ENCODE peak calls at places on chromosomes 1 and 21, in six cellular contexts. Z is body of pancreas, F is uterus, E is spleen, K is IMR-90, L is ovary. S is an unnamed sample.

GRCh38 chr1:243849089-243850012 is 692 bp downstream of the AKT3 start:
- DNase-seq in F (peak), Z (peak), K (peak), E (peak), L (peak), S (peak)

GRCh38 chr1:76891931-76892330 is 24.7 kb downstream of the ST6GALNAC5 start:
- DNase-seq in L (no peak), Z (no peak), K (peak), F (no peak), E (no peak), S (no peak)

GRCh38 chr1:184480711-184481110 is 93.9 kb downstream of the C1orf21 start:
- DNase-seq in Z (no peak), L (no peak), F (no peak), K (no peak), E (no peak), S (no peak)

GRCh38 chr1:86477721-86478120 is 9.0 kb downstream of the CLCA1 start:
- DNase-seq in L (no peak), K (no peak), E (no peak), Z (no peak), F (no peak), S (no peak)

GRCh38 chr21:45980271-45980670 is 1.3 kb upstream of the COL6A1 start:
- DNase-seq in Z (peak), K (no peak), L (peak), F (no peak), E (no peak), S (peak)

GRCh38 chr21:42337830-42338729 is 12.7 kb downstream of the TFF2 start:
- DNase-seq in E (peak), F (peak), K (peak), Z (peak), L (peak), S (peak)

GRCh38 chr1:182877842-182878241 is 38.7 kb downstream of the DHX9 start:
- DNase-seq in L (no peak), F (no peak), Z (no peak), E (no peak), K (no peak), S (no peak)

GRCh38 chr1:116465845-116466685 is 93.0 kb downstream of the ATP1A1 start:
- DNase-seq in K (no peak), Z (no peak), L (no peak), E (no peak), F (no peak), S (no peak)

GRCh38 chr1:17369466-17369865 is 2.5 kb upstream of the PADI6 start:
- DNase-seq in Z (no peak), E (no peak), F (no peak), K (peak), L (no peak), S (no peak)

GRCh38 chr21:37899141-37899540 is 17.1 kb downstream of the KCNJ6 start:
- DNase-seq in E (no peak), Z (no peak), K (no peak), L (no peak), F (no peak), S (no peak)

GRCh38 chr1:112935474-112936289 is 20.3 kb downstream of the SLC16A1 start:
- DNase-seq in L (no peak), E (no peak), K (peak), F (no peak), Z (no peak), S (no peak)

GRCh38 chr1:221987860-221988520 is 246.1 kb upstream of the DUSP10 start:
- DNase-seq in E (no peak), F (no peak), Z (no peak), K (peak), L (no peak), S (no peak)

GRCh38 chr1:119688810-119689209 is 22.9 kb upstream of the PHGDH start:
- DNase-seq in L (no peak), F (no peak), Z (no peak), K (no peak), E (no peak), S (no peak)

GRCh38 chr21:45454924-45455315 is 50.0 kb downstream of the COL18A1 start:
- DNase-seq in L (no peak), F (no peak), Z (no peak), K (no peak), E (no peak), S (no peak)

GRCh38 chr21:35136586-35137254 is 87.6 kb upstream of the RUNX1 start:
- DNase-seq in F (no peak), Z (no peak), L (no peak), K (peak), E (no peak), S (no peak)

DNA sequence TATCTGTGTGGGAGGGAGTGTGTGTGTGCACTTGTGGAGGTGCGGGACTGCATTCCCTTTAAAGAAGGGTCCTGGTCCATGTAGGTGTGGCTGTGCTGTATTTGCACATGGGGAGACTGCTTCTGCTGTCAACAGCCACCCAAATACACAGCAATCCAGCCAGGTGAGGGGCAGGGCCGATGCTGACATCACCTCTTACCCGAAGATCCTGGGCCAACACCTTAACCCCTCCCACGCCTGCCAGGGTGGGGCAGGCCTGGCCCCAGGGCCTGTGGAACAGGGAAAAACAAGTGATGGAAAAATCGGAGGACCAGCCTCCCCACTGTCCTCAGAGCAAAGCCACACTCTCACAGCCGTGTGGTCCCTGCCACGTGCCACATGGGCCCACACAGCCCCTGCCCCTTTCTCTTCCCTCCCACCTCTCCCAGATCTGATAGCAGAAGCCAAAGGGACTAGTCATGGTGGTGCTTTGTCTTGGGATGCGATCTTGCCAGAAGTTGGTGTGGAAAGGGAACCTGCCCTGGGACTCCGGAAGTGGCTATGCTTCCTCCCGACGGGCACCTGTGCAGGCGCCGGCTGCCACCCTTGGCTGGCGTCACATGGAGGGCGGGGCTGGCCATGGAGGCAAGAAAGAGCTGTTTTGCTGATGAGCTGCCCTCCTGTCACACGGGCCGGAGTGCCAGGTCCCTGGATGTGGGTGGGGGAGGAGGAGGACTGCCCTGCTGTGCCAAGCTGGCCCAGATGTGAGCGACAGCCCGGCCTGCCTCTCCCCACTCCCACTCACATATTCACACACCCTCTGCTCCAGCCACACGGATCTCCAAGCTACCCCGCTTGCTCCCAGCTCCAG is 7.8 kb upstream of the CASZ1 start:
- DNase-seq in K (no peak), Z (peak), F (no peak), E (no peak), L (no peak), S (peak)
- TF ChIP-seq POLR2A in K (no peak), Z (no peak), F (peak), E (no peak), L (no peak), S (no peak)

GRCh38 chr1:225319951-225320350 is 107.9 kb downstream of the LBR start:
- DNase-seq in Z (no peak), F (no peak), L (no peak), E (no peak), K (no peak), S (no peak)

GRCh38 chr1:225321784-225322183 is 106.1 kb downstream of the LBR start:
- DNase-seq in F (no peak), K (no peak), E (no peak), L (no peak), Z (no peak), S (no peak)

DNA sequence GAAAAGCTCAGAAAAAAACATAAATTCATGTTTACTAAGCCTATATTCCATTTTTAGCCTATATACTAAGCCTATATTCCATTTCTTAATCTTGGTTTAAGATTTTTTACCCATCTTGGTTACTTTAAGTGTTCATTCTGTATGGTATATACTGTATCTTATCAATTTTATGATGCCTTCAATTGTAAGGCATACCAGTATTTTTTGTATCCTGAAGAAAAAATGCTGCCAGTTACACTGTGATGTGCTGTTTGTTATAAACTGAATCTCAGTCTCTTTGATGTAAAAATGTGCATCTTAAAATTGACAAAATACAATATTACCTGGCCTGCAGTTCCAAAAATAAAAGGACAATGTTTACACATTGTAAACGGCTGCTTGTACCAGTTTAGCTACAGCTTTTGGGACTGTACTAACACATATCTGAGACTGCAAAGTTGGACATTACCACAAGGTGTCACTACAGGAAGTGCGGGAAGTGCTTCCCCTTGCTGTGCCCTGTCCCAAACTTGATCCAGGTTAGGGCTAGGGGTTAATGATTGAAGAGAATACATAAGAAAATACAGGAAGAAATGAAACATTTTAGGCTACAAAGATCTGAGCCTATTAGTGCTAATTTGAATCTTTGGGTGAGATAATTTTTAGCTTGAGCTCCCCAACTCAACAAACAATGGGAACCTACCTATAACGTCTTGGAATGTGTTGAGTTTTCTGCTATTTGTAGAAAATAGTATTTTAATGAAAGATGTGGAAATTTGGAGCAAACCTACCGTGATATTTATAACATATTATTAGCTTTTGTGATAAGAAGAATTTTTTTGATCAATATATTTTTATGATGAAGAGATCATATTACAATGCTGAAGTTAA is 108.9 kb downstream of the LBR start:
- DNase-seq in Z (peak), E (no peak), L (no peak), F (no peak), K (peak), S (no peak)
- TF ChIP-seq CTCF in Z (peak), E (peak), L (no peak), F (peak), K (peak), S (no peak)

GRCh38 chr1:234611153-234611798 is 1.3 kb upstream of the IRF2BP2 start:
- DNase-seq in K (peak), E (no peak), L (no peak), Z (no peak), F (no peak), S (no peak)

GRCh38 chr1:234611799-234612351 is 1.9 kb upstream of the IRF2BP2 start:
- DNase-seq in E (peak), L (peak), Z (peak), F (peak), K (no peak), S (no peak)

GRCh38 chr1:234613992-234614584 is 4.1 kb upstream of the IRF2BP2 start:
- DNase-seq in K (no peak), F (no peak), E (no peak), L (no peak), Z (no peak), S (no peak)

GRCh38 chr1:234613128-234613875 is 3.3 kb upstream of the IRF2BP2 start:
- DNase-seq in E (no peak), L (no peak), F (no peak), K (peak), Z (no peak), S (peak)

GRCh38 chr1:234612352-234613127 is 2.6 kb upstream of the IRF2BP2 start:
- DNase-seq in K (peak), L (peak), E (peak), F (peak), Z (peak), S (peak)
- TF ChIP-seq POLR2A in K (peak), L (peak), E (peak), F (peak), Z (no peak), S (no peak)

DNA sequence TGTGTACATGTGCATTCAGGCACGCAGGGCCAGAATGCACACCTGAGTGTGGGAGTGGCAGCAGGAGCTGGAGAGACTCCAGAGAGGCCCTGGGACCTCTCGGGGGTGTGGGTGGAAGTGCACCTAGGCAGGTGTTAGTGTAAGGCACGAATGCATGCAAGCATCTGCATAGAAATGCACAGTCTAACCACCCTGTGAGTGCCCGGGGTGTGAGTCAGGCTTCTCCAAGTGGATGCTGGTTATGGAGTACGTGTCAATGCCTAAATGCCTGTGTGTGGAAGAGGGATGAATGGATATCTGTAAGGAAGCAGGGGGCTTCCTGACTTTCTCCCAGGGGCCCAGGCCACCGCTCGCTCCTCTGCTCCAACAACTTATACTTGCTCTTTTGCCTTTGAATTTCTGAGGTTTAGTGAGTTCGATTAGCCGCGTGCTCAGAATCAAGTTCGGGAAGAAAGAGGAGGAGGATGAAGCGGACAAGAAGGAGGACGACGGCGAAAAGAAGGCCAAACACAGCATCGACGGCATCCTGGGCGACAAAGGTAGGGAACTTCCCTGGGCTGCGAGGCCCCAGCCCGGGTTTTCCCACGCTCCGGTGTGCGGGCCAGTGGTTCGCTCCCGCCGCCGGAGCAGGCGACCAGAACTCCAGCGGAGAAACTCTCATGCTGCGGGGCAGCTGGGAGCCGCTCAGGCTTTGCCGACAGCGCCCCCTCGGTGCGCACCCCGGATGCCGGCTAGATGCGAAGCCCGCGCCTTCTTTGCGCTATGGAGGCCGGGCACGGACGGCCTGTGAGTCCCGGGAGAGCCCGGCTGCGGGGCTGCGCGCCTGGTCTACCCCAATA is 5.4 kb downstream of the PAX7 start:
- DNase-seq in E (peak), Z (no peak), K (no peak), F (no peak), L (no peak), S (no peak)
- TF ChIP-seq CTCF in E (no peak), Z (no peak), K (no peak), F (no peak), L (no peak), S (no peak)

DNA sequence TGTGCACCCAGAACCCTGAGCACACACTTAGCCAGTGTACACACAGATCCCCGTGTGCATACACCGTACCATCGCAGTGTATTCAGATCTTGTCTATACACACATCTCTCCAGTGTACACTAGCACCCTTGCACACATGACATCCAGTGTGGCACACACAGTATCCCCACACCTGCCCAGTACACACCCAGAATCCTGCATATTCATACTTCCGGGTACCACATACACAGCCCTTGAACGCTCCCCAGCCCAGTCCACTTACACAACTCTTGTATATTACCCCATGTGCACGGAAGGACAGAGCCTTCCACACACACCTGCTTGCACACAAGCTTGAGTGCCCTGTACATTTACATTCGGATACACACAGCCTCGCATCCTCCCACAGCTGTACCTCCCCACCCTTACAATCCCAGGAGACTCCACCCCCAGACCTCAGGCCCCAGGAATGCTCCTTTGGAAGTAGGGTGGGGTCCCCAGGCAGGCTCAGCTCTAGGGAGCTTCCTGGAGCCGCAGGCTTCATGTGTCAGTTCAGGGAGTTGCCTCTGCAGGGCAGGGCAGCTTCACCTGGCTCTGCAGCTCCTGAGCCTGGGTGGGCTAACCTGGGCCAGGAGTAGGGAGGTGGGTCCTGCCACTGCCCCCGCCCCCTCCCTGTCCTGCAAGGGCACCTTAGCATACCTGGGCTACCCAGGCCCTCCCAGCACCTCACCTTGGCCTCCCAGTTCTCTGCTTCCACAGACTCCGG is 46.2 kb downstream of the AHDC1 start:
- DNase-seq in E (no peak), F (peak), K (no peak), L (peak), Z (peak), S (no peak)
- TF ChIP-seq POLR2A in E (no peak), F (no peak), K (no peak), L (no peak), Z (no peak), S (no peak)

DNA sequence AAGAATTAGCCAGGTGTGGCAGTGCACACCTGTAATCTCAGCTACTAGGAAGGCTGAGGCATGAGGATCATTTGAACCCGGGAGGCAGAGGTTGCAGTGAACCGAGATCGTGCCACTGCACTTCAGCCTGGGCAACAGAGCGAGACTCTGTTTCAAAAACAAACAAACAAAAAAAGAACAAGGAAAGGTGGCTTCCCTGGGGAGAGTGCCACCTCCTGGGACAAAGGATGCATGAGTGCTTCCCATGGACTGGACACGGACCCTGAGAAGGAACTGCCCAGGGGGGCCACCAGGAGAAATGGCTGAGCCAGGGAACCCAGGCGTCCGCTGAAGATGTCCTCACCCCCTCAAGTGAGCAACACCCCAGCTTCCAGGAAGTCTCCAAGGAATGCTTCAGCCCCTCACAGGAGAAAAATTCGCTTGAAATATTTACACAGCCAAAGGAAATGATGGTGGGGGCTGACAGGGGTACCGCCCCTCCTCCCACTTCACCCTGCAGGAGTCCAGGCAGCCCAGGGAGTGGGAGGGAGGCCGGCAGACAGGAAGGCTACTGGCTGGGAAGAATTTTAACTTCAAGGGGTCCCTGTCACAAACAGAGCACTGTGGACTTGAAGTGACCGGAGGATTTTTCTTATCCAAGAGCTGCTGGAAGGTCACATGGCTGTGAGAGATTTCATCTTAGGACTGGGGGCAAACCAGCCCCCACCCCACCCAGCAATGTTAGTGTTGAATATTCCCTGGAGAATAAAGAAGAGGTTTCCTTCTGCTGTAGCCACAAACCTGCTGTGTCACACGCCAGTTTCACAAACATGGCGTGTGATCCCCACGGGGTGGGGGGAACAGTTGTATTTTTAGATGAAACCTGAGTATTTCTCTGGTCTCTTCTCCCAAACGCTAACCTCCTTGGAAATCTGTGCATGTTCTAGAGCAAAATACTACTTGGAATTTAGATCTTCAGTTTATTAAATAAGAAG is 90.8 kb upstream of the SLC25A33 start:
- DNase-seq in L (no peak), K (peak), E (no peak), F (no peak), Z (no peak), S (no peak)
- TF ChIP-seq CTCF in L (no peak), K (peak), E (no peak), F (no peak), Z (no peak), S (no peak)

GRCh38 chr1:198598796-198599321 is 40.0 kb upstream of the PTPRC start:
- DNase-seq in L (no peak), K (no peak), Z (no peak), E (peak), F (no peak), S (no peak)
- TF ChIP-seq POLR2A in L (no peak), K (no peak), Z (no peak), E (no peak), F (no peak), S (no peak)

GRCh38 chr1:26094677-26095383 is 16.8 kb upstream of the PDIK1L start:
- DNase-seq in F (peak), Z (no peak), K (no peak), L (peak), E (peak), S (peak)
- TF ChIP-seq CTCF in F (no peak), Z (no peak), K (no peak), L (no peak), E (peak), S (no peak)

GRCh38 chr1:151787689-151788088 is 2.6 kb downstream of the TDRKH start:
- DNase-seq in Z (no peak), F (no peak), K (no peak), L (no peak), E (no peak), S (no peak)

GRCh38 chr1:151790940-151791651 is 796 bp upstream of the TDRKH start:
- DNase-seq in Z (no peak), L (no peak), K (no peak), E (peak), F (no peak), S (no peak)

GRCh38 chr1:151790071-151790939 is at the start of gene TDRKH:
- DNase-seq in L (peak), Z (peak), E (peak), K (peak), F (peak), S (peak)
- TF ChIP-seq POLR2A in L (peak), Z (peak), E (peak), K (no peak), F (peak), S (no peak)